ENCODE peak calls at places on chromosomes 6 and 20, in four cellular contexts. One of them, this sample, is unnamed.

GRCh38 chr6:88519227-88520019 is 353.3 kb upstream of the CNR1 start:
- DNase-seq in Panc1: no peak
- DNase-seq in sigmoid colon: no peak
- DNase-seq in A673: no peak
- DNase-seq in this sample: no peak

GRCh38 chr20:50678213-50678898 is 13.0 kb downstream of the RIPOR3 start:
- DNase-seq in Panc1: no peak
- DNase-seq in sigmoid colon: no peak
- DNase-seq in A673: no peak
- DNase-seq in this sample: no peak

GRCh38 chr20:10927936-10928860 is 254.4 kb upstream of the JAG1 start:
- DNase-seq in Panc1: no peak
- DNase-seq in sigmoid colon: no peak
- DNase-seq in A673: no peak
- DNase-seq in this sample: no peak

GRCh38 chr6:160077526-160077925 is 44.1 kb upstream of the SLC22A1 start:
- DNase-seq in Panc1: no peak
- DNase-seq in sigmoid colon: no peak
- DNase-seq in A673: no peak
- DNase-seq in this sample: no peak

GRCh38 chr6:139984317-139984716 is 609.9 kb upstream of the CITED2 start:
- DNase-seq in Panc1: no peak
- DNase-seq in sigmoid colon: no peak
- DNase-seq in A673: no peak
- DNase-seq in this sample: no peak

GRCh38 chr6:111076024-111076680 is 11.2 kb upstream of the SLC16A10 start:
- DNase-seq in Panc1: no peak
- DNase-seq in sigmoid colon: no peak
- DNase-seq in A673: no peak
- DNase-seq in this sample: no peak

GRCh38 chr20:17059465-17059864 is 167.4 kb upstream of the PCSK2 start:
- DNase-seq in Panc1: no peak
- DNase-seq in sigmoid colon: no peak
- DNase-seq in A673: peak; percentile 91
- DNase-seq in this sample: peak; percentile 58

GRCh38 chr6:168102093-168102985 is 23.3 kb upstream of the FRMD1 start:
- DNase-seq in Panc1: no peak
- DNase-seq in sigmoid colon: no peak
- DNase-seq in A673: no peak
- DNase-seq in this sample: no peak

GRCh38 chr20:10671221-10671849 is 2.5 kb downstream of the JAG1 start:
- DNase-seq in Panc1: peak; percentile 45
- DNase-seq in sigmoid colon: peak; percentile 97
- DNase-seq in A673: peak; percentile 92
- DNase-seq in this sample: peak; percentile 95

GRCh38 chr6:136921936-136922679 is at the start of gene SLC35D3:
- DNase-seq in Panc1: no peak
- DNase-seq in sigmoid colon: no peak
- DNase-seq in A673: peak; percentile 14
- DNase-seq in this sample: peak; percentile 49

GRCh38 chr6:168722397-168722796 is 281.4 kb downstream of the SMOC2 start:
- DNase-seq in Panc1: no peak
- DNase-seq in sigmoid colon: no peak
- DNase-seq in A673: no peak
- DNase-seq in this sample: no peak

GRCh38 chr6:62519574-62519973 is 233.5 kb upstream of the KHDRBS2 start:
- DNase-seq in Panc1: no peak
- DNase-seq in sigmoid colon: no peak
- DNase-seq in A673: no peak
- DNase-seq in this sample: no peak

GRCh38 chr20:21465799-21466198 is 48.1 kb downstream of the NKX2-2 start:
- DNase-seq in Panc1: no peak
- DNase-seq in sigmoid colon: no peak
- DNase-seq in A673: no peak
- DNase-seq in this sample: no peak

GRCh38 chr20:64103871-64104666 is 3.3 kb downstream of the NPBWR2 start:
- DNase-seq in Panc1: no peak
- DNase-seq in sigmoid colon: peak; percentile 35
- DNase-seq in A673: no peak
- DNase-seq in this sample: no peak

GRCh38 chr6:42142118-42142835 is at the start of gene C6orf132:
- DNase-seq in Panc1: no peak
- DNase-seq in sigmoid colon: no peak
- DNase-seq in A673: no peak
- DNase-seq in this sample: no peak

GRCh38 chr6:37783025-37783825 is 36.3 kb upstream of the ZFAND3 start:
- DNase-seq in Panc1: no peak
- DNase-seq in sigmoid colon: peak; percentile 68
- DNase-seq in A673: peak; percentile 52
- DNase-seq in this sample: no peak

GRCh38 chr6:155327326-155328073 is 13.2 kb upstream of the TFB1M start:
- DNase-seq in Panc1: peak; percentile 55
- DNase-seq in sigmoid colon: peak; percentile 68
- DNase-seq in A673: peak; percentile 81
- DNase-seq in this sample: peak; percentile 65

GRCh38 chr6:83221886-83222479 is 28.8 kb downstream of the RWDD2A start:
- DNase-seq in Panc1: no peak
- DNase-seq in sigmoid colon: no peak
- DNase-seq in A673: peak; percentile 82
- DNase-seq in this sample: no peak

GRCh38 chr6:145929037-145929633 is 35.0 kb downstream of the SHPRH start:
- DNase-seq in Panc1: peak; percentile 24
- DNase-seq in sigmoid colon: no peak
- DNase-seq in A673: peak; percentile 61
- DNase-seq in this sample: peak; percentile 57

GRCh38 chr20:32359633-32360332 is 1.7 kb downstream of the ASXL1 start:
- DNase-seq in Panc1: peak; percentile 24
- DNase-seq in sigmoid colon: no peak
- DNase-seq in A673: peak; percentile 34
- DNase-seq in this sample: no peak

GRCh38 chr6:30612687-30613248 is 4.3 kb downstream of the PPP1R10 start:
- DNase-seq in Panc1: no peak
- DNase-seq in sigmoid colon: peak; percentile 63
- DNase-seq in A673: peak; percentile 55
- DNase-seq in this sample: no peak

DNA sequence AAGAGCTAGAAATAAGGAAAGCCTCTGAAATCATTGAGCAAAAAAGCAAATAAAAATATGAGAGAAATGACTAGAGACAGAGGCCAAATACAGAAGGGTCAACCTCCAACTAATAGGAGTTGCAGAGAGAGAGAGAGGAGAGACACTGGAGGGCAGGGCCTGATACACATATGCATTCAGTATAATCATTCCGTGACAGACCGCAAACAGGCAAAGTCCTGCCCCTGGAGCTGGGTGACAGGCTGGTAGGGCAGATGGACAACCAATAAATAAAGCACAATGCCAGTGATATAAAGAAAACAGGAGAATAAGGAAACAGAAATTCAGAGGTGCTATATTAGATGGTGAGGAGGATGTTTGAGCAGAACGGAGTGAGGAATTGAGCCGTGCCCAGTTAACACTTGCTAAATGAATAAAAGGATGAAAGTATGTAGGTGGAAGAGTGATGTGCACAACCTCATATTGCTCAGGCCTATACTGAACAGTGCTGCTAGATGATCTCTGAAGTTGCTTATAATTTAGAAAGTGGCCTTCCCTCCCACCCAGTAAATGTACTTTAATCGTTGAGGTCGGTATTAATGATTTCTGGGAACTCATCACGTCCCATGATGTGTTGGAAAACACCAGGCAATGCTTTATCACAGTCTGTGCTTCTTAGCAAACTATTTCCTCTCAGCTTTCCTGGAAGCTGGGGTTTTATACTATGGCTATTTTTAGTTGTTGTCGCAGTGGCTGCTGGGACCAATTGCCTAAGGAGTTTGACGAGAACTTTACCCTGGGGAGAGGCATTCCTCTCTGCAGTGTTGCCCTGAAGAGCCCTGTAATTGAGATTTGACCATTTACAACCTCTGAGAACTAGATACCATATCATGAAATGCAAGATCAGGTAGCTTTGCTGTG is 37.6 kb upstream of the CLIC5 start:
- DNase-seq in Panc1: no peak
- DNase-seq in sigmoid colon: no peak
- DNase-seq in A673: no peak
- DNase-seq in this sample: no peak
- H3K4me3 ChIP-seq in Panc1: no peak overlapping the region
- H3K4me3 ChIP-seq in sigmoid colon: no peak overlapping the region
- H3K4me3 ChIP-seq in A673: no peak overlapping the region
- H3K4me3 ChIP-seq in this sample: no peak overlapping the region

DNA sequence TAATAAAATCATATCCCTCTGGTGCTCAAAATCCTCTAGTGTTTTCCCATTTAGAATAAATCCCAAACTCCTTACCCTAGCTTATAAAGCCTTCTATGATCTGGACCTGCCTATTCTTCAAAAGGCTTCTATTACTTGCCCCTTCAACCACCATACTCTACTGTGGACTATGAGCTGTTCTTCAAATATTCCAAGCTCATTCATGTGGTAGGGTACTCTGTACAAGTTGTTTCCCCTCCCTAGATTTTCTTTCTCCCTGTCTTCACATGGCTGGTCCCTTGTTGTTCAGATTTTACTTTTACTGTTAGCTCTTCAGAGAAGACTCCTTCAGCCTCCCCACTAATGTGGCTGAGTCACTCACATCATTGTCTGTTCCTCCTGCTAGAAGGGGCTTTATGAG is 193.2 kb downstream of the OGFRL1 start:
- DNase-seq in Panc1: no peak
- DNase-seq in sigmoid colon: no peak
- DNase-seq in A673: no peak
- DNase-seq in this sample: no peak
- H3K4me1 ChIP-seq in Panc1: peaks cover 15% of the 10 kb centered on the region
- H3K4me1 ChIP-seq in sigmoid colon: peaks cover 14% of the 10 kb centered on the region
- H3K4me1 ChIP-seq in A673: peaks cover 25% of the 10 kb centered on the region
- H3K4me1 ChIP-seq in this sample: peaks cover 18% of the 10 kb centered on the region

GRCh38 chr6:6665505-6665904 is 77.0 kb downstream of the LY86 start:
- DNase-seq in Panc1: no peak
- DNase-seq in sigmoid colon: no peak
- DNase-seq in A673: no peak
- DNase-seq in this sample: no peak

GRCh38 chr6:6659600-6660327 is 71.2 kb downstream of the LY86 start:
- DNase-seq in Panc1: no peak
- DNase-seq in sigmoid colon: no peak
- DNase-seq in A673: no peak
- DNase-seq in this sample: no peak

GRCh38 chr6:6660339-6661045 is 72.0 kb downstream of the LY86 start:
- DNase-seq in Panc1: no peak
- DNase-seq in sigmoid colon: no peak
- DNase-seq in A673: no peak
- DNase-seq in this sample: no peak

GRCh38 chr6:6661191-6661590 is 72.7 kb downstream of the LY86 start:
- DNase-seq in Panc1: no peak
- DNase-seq in sigmoid colon: no peak
- DNase-seq in A673: no peak
- DNase-seq in this sample: no peak

GRCh38 chr6:6661684-6662083 is 73.2 kb downstream of the LY86 start:
- DNase-seq in Panc1: no peak
- DNase-seq in sigmoid colon: peak; percentile 76
- DNase-seq in A673: peak; percentile 60
- DNase-seq in this sample: peak; percentile 26
- H3K27ac ChIP-seq in Panc1: no peak overlapping the region
- H3K27ac ChIP-seq in sigmoid colon: no peak overlapping the region
- H3K27ac ChIP-seq in A673: no peak overlapping the region
- H3K27ac ChIP-seq in this sample: no peak overlapping the region

DNA sequence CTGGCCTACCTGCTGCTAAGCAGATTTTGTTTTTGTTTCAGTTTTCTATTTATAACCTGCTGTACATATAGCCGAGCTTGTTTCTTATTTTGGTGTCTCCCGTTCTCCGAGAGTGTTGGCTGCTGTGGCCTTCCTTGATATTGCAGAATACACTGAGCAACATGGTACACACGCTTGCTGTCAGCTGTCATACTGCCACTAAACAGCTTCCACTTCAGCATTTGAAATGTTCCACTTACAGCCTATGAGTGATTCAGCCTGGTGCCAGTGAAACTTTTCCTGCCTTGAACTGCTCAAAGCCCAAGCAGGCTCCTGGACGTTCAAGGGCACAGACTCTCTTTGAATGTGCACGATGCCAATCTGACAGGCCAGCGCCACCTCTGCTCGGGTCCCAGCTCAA is 87.1 kb downstream of the PSMG4 start:
- DNase-seq in Panc1: no peak
- DNase-seq in sigmoid colon: no peak
- DNase-seq in A673: no peak
- DNase-seq in this sample: no peak
- H3K4me3 ChIP-seq in Panc1: no peak overlapping the region
- H3K4me3 ChIP-seq in sigmoid colon: no peak overlapping the region
- H3K4me3 ChIP-seq in A673: no peak overlapping the region
- H3K4me3 ChIP-seq in this sample: no peak overlapping the region

DNA sequence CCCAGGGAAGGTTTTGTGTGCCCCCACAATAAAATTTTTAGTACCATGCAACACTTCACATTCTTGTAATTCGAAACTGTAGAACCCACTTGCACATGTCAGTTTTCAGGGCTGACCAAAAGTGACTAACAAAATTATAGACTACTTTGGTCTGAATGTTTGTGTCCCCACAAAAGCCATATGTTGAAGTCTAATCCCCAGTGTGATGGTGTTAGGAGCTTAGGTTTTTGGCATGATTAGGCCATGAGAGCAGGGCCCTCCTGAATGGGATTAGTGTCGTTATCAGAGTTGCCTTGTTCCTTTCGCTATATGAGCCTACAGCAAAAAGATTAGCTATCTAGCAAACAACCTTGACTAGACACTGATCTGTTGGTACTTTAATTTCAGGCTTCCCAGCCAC is 49.0 kb upstream of the TENT5A start:
- DNase-seq in Panc1: no peak
- DNase-seq in sigmoid colon: no peak
- DNase-seq in A673: no peak
- DNase-seq in this sample: peak; percentile 22
- H3K4me1 ChIP-seq in Panc1: no peaks in the 10 kb centered on the region
- H3K4me1 ChIP-seq in sigmoid colon: no peaks in the 10 kb centered on the region
- H3K4me1 ChIP-seq in A673: no peaks in the 10 kb centered on the region
- H3K4me1 ChIP-seq in this sample: peaks cover 8% of the 10 kb centered on the region

GRCh38 chr6:21104288-21104687 is 489.3 kb upstream of the SOX4 start:
- DNase-seq in Panc1: no peak
- DNase-seq in sigmoid colon: no peak
- DNase-seq in A673: no peak
- DNase-seq in this sample: no peak
- H3K27ac ChIP-seq in Panc1: peak overlapping the region; percentile 57
- H3K27ac ChIP-seq in sigmoid colon: no peak overlapping the region
- H3K27ac ChIP-seq in A673: no peak overlapping the region
- H3K27ac ChIP-seq in this sample: no peak overlapping the region

GRCh38 chr6:18386302-18386976 is 711 bp upstream of the RNF144B start:
- DNase-seq in Panc1: no peak
- DNase-seq in sigmoid colon: no peak
- DNase-seq in A673: no peak
- DNase-seq in this sample: no peak
- H3K4me3 ChIP-seq in Panc1: peak overlapping the region; percentile 58
- H3K4me3 ChIP-seq in sigmoid colon: no peak overlapping the region
- H3K4me3 ChIP-seq in A673: peak overlapping the region; percentile 55
- H3K4me3 ChIP-seq in this sample: peak overlapping the region; percentile 55

DNA sequence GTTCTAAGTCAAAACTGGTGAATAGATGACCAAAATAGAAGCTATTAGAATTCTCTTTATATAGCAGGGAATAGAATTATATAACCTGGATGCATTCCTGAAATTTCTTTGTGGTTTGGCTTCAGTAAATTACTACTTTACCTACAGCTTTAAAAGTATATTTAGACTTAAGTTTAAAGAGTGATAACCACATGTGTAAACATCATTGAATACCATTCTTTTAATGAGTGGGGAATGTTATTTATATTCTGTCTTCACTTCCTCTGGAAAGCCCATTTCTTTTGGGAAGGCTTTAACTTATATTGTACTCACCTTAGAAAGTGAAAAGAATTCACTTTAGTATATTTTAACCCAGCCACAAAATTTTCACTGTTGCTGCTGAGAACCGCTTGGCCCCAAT is 39.1 kb downstream of the PLEKHG1 start:
- DNase-seq in Panc1: no peak
- DNase-seq in sigmoid colon: no peak
- DNase-seq in A673: no peak
- DNase-seq in this sample: no peak
- H3K4me1 ChIP-seq in Panc1: no peaks in the 10 kb centered on the region
- H3K4me1 ChIP-seq in sigmoid colon: peaks cover 13% of the 10 kb centered on the region
- H3K4me1 ChIP-seq in A673: peaks cover 40% of the 10 kb centered on the region
- H3K4me1 ChIP-seq in this sample: no peaks in the 10 kb centered on the region

This sample was measured in SJCRH30.